ENCODE peak calls at places on chromosomes 12 and 14, in ten cellular contexts. U is OCI-LY7; L is lower leg skin; G is GM23248; A is neuronal stem cell; D is hepatocyte; F is endothelial cell of umbilical vein; P is astrocyte of the spinal cord; R is Jurkat, Clone E6-1; B is A549. E is an unnamed sample.

GRCh38 chr12:107356266-107356936 is 263.1 kb upstream of the CRY1 start:
- DNase-seq in D (peak; percentile 32), P (peak; percentile 90), G (peak; percentile 84), A (no peak), F (no peak), L (no peak), U (no peak), R (no peak), B (peak; percentile 64), E (no peak)

GRCh38 chr12:5123921-5124320 is 80.2 kb downstream of the KCNA5 start:
- DNase-seq in U (no peak), R (no peak), P (peak; percentile 63), L (no peak), B (no peak), G (peak; percentile 54), A (no peak), F (no peak), D (no peak), E (no peak)

GRCh38 chr12:121803861-121804416 is at the start of gene SETD1B:
- DNase-seq in B (peak; percentile 76), G (peak; percentile 75), L (peak; percentile 90), F (peak; percentile 33), P (peak; percentile 58), U (peak; percentile 79), D (peak; percentile 69), A (no peak), R (no peak), E (peak; percentile 86)

GRCh38 chr12:57616383-57617101 is 5.3 kb downstream of the ARHGEF25 start:
- DNase-seq in U (no peak), F (no peak), P (no peak), L (no peak), B (no peak), G (peak; percentile 90), D (no peak), R (no peak), A (no peak), E (no peak)

GRCh38 chr12:130711751-130712150 is 4.3 kb downstream of the RIMBP2 start:
- DNase-seq in L (no peak), R (peak; percentile 75), F (no peak), G (no peak), P (no peak), A (no peak), D (no peak), U (no peak), B (no peak), E (no peak)

GRCh38 chr14:24241829-24242443 is 487 bp downstream of the TINF2 start:
- DNase-seq in P (peak; percentile 95), U (peak; percentile 96), G (peak; percentile 99), L (peak; percentile 97), B (no peak), D (peak; percentile 98), A (no peak), F (no peak), R (peak; percentile 89), E (peak; percentile 99)

GRCh38 chr12:49838973-49839633 is 3.8 kb downstream of the BCDIN3D start:
- DNase-seq in B (peak; percentile 58), G (peak; percentile 66), D (peak; percentile 60), F (peak; percentile 67), P (peak; percentile 24), R (peak; percentile 59), L (peak; percentile 50), A (no peak), U (peak; percentile 72), E (peak; percentile 68)

GRCh38 chr14:26204954-26205479 is 392.8 kb downstream of the NOVA1 start:
- DNase-seq in R (no peak), L (no peak), P (peak; percentile 27), F (peak; percentile 48), A (peak; percentile 43), G (peak; percentile 40), B (no peak), D (peak; percentile 33), U (no peak), E (peak; percentile 62)

GRCh38 chr12:47408171-47408871 is 297.5 kb downstream of the RPAP3 start:
- DNase-seq in F (peak; percentile 12), A (no peak), B (peak; percentile 69), R (peak; percentile 32), L (no peak), U (peak; percentile 81), D (peak; percentile 21), G (no peak), P (no peak), E (peak; percentile 59)

GRCh38 chr14:23375527-23376251 is 1.2 kb upstream of the CMTM5 start:
- DNase-seq in U (no peak), R (no peak), L (no peak), B (no peak), A (no peak), D (no peak), P (no peak), G (no peak), F (no peak), E (no peak)

GRCh38 chr14:89418976-89419375 is 1.9 kb upstream of the FOXN3 start:
- DNase-seq in R (no peak), F (no peak), P (no peak), A (no peak), G (no peak), B (no peak), D (no peak), U (no peak), L (no peak), E (no peak)

GRCh38 chr12:43206396-43206795 is 345.6 kb downstream of the ADAMTS20 start:
- DNase-seq in D (no peak), B (no peak), P (peak; percentile 49), F (no peak), U (no peak), A (no peak), L (no peak), G (peak; percentile 63), R (no peak), E (no peak)

GRCh38 chr12:4286771-4287317 is 13.3 kb downstream of the CCND2 start:
- DNase-seq in U (no peak), D (no peak), F (no peak), B (no peak), R (no peak), L (peak; percentile 40), P (no peak), A (no peak), G (no peak), E (peak; percentile 21)

GRCh38 chr12:6647083-6647604 is at the start of gene ACRBP:
- DNase-seq in L (peak; percentile 95), A (peak; percentile 50), U (peak; percentile 80), B (no peak), P (peak; percentile 62), R (no peak), F (peak; percentile 73), D (peak; percentile 69), G (peak; percentile 78), E (peak; percentile 97)

GRCh38 chr12:25959069-25959961 is 833 bp downstream of the RASSF8 start:
- DNase-seq in F (peak; percentile 71), P (peak; percentile 86), A (no peak), U (no peak), R (no peak), L (peak; percentile 92), D (peak; percentile 76), B (peak; percentile 46), G (peak; percentile 96), E (peak; percentile 33)

GRCh38 chr14:104140463-104141331 is 2.3 kb downstream of the KIF26A start:
- DNase-seq in L (peak; percentile 84), P (no peak), G (no peak), R (no peak), U (no peak), D (no peak), F (no peak), B (no peak), A (no peak), E (peak; percentile 61)
- H3K4me3 ChIP-seq in L (no peak overlapping the region), P (no peak overlapping the region), G (no peak overlapping the region), R (no peak overlapping the region), U (no peak overlapping the region), D (no peak overlapping the region), F (no peak overlapping the region), B (no peak overlapping the region), A (no peak overlapping the region), E (no peak overlapping the region)

DNA sequence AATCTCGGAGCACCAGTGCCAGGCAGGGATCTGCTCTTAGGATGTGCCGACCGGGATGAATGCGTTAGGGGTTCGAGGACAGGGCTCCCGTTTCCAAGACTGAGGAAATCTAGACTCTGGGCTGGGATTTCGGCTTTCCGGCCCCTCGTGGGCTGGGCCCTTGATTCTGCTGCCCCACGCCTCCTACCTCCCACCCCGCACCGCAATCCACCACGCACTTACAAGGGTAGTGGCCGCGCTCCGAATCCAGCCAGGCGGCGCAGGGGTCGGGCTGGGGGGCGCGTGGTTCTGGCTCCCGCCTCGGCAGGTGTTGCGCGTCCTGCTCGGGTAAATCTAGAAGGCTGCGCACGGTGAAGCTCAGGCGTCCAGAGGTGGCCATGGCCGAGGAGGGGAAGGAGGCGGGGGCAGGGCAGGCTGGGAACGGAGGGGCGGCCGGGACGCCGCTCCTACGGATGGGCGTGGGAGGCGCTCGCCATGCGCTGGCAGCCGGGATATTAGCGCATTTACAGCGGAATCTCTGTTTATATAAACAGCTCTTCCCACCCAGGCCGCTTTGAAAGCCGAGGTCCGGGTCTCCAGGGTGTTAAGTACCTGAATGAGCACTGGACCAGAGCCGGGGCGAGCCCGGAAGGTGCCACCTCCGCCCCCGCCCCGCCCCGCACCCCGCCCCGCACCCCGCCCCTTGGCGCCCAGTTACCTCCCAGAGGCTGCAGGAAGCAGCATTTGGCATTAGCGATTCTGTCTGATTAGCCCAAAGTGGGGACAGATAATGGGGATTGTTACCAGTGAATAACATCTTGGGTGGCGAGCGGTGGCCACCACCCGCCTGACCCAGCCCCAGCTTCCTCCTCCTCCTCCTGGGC is at the start of gene NKX2-8:
- DNase-seq in U (no peak), L (no peak), F (no peak), D (peak; percentile 19), P (no peak), R (no peak), B (peak; percentile 41), G (no peak), A (no peak), E (peak; percentile 82)
- H3K4me3 ChIP-seq in U (no peak within 1 kb of the TSS), L (peak within 1 kb of the TSS; percentile 21), F (no peak within 1 kb of the TSS), D (peak within 1 kb of the TSS; percentile 33), P (peak within 1 kb of the TSS; percentile 19), R (no peak within 1 kb of the TSS), B (peak within 1 kb of the TSS; percentile 74), G (peak within 1 kb of the TSS; percentile 69), A (peak within 1 kb of the TSS; percentile 77), E (peak within 1 kb of the TSS; percentile 44)

GRCh38 chr12:12010277-12011031 is 60.3 kb upstream of the BCL2L14 start:
- DNase-seq in F (no peak), R (peak; percentile 96), A (no peak), L (peak; percentile 86), B (no peak), D (no peak), P (peak; percentile 89), U (peak; percentile 79), G (peak; percentile 68), E (no peak)
- H3K4me3 ChIP-seq in F (no peak overlapping the region), R (peak overlapping the region; percentile 32), A (no peak overlapping the region), L (no peak overlapping the region), B (no peak overlapping the region), D (no peak overlapping the region), P (no peak overlapping the region), U (peak overlapping the region; percentile 29), G (peak overlapping the region; percentile 34), E (no peak overlapping the region)

DNA sequence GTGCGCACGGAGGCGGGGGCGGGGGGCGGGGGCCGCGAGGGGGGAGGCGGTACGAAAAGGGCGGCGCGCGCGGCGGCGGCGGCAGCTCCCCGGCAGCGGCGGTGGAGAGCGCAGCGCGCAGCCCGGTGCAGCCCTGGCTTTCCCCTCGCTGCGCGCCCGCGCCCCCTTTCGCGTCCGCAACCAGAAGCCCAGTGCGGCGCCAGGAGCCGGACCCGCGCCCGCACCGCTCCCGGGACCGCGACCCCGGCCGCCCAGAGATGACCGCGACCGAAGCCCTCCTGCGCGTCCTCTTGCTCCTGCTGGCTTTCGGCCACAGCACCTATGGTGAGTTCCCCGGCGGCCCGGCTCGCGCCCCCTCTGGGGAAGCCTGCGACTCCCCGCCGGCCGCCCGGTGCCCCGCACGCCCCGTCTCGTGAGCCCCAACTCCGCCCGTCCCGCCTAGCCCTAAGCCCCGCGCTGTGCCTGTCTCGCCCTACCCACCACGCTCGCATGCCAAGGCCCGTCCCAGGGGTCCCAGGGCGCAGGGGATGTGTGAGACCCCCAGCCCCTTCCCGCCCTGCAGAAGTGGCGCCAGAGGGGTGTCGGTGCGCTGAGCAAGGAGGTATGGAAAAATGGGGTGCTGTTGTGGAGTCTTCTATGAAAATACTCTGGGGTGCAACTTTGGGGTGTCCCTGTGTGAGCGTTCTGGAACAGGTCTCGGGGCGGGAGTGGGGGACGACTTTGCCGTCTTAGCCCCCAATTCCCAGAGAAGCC is at the start of gene DLK1:
- DNase-seq in L (no peak), U (no peak), F (no peak), R (no peak), P (no peak), A (no peak), D (peak; percentile 50), G (no peak), B (no peak), E (peak; percentile 88)
- H3K4me3 ChIP-seq in L (no peak within 1 kb of the TSS), U (no peak within 1 kb of the TSS), F (no peak within 1 kb of the TSS), R (no peak within 1 kb of the TSS), P (no peak within 1 kb of the TSS), A (peak within 1 kb of the TSS; percentile 92), D (peak within 1 kb of the TSS; percentile 49), G (no peak within 1 kb of the TSS), B (no peak within 1 kb of the TSS), E (peak within 1 kb of the TSS; percentile 39)